ENCODE peak calls at places on chromosomes 6 and 20, in four cellular contexts. F, W, M and J are unnamed samples.

GRCh38 chr6:35259946-35260626 is 551 bp downstream of the ZNF76 start:
- DNase-seq in F (peak; percentile 85), W (peak; percentile 97), M (peak; percentile 55), J (peak; percentile 79)

GRCh38 chr6:122365775-122366403 is 33.6 kb upstream of the HSF2 start:
- DNase-seq in F (no peak), M (no peak), W (no peak), J (peak; percentile 10)

GRCh38 chr6:41894366-41895299 is 542 bp downstream of the USP49 start:
- DNase-seq in F (peak; percentile 13), W (no peak), M (no peak), J (no peak)

GRCh38 chr6:6057442-6058053 is 50.8 kb upstream of the NRN1 start:
- DNase-seq in M (peak; percentile 53), F (no peak), W (peak; percentile 31), J (peak; percentile 57)

GRCh38 chr6:19812512-19813119 is 24.6 kb upstream of the ID4 start:
- DNase-seq in M (no peak), W (peak; percentile 33), F (no peak), J (peak; percentile 67)

GRCh38 chr20:51497542-51498467 is 44.7 kb downstream of the NFATC2 start:
- DNase-seq in M (peak; percentile 26), W (no peak), F (no peak), J (no peak)

GRCh38 chr6:4610256-4610655 is 165.9 kb upstream of the CDYL start:
- DNase-seq in W (no peak), M (no peak), F (no peak), J (no peak)

GRCh38 chr6:44630125-44631028 is 242.9 kb downstream of the CDC5L start:
- DNase-seq in M (no peak), F (peak; percentile 78), W (peak; percentile 75), J (peak; percentile 30)

GRCh38 chr6:121590438-121590837 is 155.0 kb downstream of the GJA1 start:
- DNase-seq in M (no peak), F (no peak), W (no peak), J (no peak)

GRCh38 chr6:24861934-24862333 is 63.2 kb upstream of the ARMH2 start:
- DNase-seq in W (no peak), M (peak; percentile 65), F (no peak), J (no peak)

GRCh38 chr20:3071610-3072529 is at the start of gene OXT:
- DNase-seq in F (peak; percentile 69), M (no peak), W (no peak), J (no peak)

GRCh38 chr20:52783769-52784168 is 188.4 kb upstream of the TSHZ2 start:
- DNase-seq in F (peak; percentile 62), M (no peak), W (peak; percentile 28), J (peak; percentile 30)

GRCh38 chr6:52663120-52663934 is 7.6 kb upstream of the TMEM14A start:
- DNase-seq in F (peak; percentile 42), W (peak; percentile 61), M (peak; percentile 66), J (peak; percentile 77)

GRCh38 chr20:8335796-8336195 is 203.7 kb downstream of the PLCB1 start:
- DNase-seq in W (no peak), F (no peak), M (no peak), J (no peak)

GRCh38 chr6:11276911-11277274 is 44.4 kb upstream of the NEDD9 start:
- DNase-seq in M (no peak), W (no peak), F (no peak), J (no peak)

DNA sequence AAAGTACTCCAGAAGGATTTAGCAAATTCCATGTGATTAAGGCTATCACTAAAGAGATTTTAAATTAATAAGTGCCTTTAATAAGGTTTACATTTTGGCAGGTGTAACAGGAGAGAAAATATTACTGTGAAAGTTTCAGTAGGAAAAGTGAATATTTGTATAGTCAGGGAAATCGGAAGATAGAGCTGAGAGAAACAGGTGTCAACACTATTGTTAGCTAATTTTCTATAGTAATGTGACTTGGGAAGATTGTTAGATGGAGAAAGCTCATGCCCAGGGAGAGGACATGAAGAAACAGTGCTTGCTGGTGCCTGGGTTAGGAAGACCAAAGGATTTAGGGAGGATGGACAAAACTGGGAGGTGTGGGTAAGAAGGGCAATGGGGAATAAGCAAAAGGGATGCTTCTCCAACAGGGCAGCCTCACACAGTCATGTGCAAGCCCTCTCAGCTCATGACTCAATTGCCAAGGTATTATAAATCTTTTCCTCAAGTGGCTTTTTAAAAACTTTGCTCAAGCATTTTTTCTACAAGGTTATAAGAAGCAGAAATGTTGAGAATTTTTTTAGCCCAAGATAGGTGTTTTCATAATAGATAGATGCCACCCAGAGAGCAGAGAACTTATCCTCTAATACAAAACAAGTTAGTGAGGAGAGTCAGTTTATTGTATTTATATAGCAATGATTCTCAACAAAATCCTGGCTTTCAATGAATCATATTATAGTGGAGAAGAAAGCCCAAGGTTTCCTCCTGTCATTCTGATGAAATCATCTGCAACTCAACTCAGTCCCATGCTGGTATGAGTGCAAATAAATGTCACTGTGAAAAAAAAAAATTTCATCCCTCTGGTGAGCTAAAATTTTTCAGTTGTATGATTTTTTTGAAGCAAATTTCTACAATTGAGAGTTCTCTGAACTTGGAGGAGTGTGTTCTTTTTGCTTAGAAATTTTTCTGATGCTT is 325.1 kb upstream of the NT5E start:
- DNase-seq in W (no peak), F (no peak), M (no peak), J (no peak)
- TF ChIP-seq CREM in W (no peak), F (no peak), M (no peak), J (no peak)

GRCh38 chr6:133705731-133706130 is 183.2 kb upstream of the TCF21 start:
- DNase-seq in M (no peak), W (no peak), F (no peak), J (no peak)

GRCh38 chr6:133707456-133707855 is 181.5 kb upstream of the TCF21 start:
- DNase-seq in W (no peak), M (peak; percentile 5), F (no peak), J (no peak)

GRCh38 chr6:133701633-133702331 is 187.1 kb upstream of the TCF21 start:
- DNase-seq in W (peak; percentile 81), F (no peak), M (no peak), J (no peak)

GRCh38 chr6:133705071-133705470 is 183.8 kb upstream of the TCF21 start:
- DNase-seq in F (no peak), W (no peak), M (no peak), J (no peak)

GRCh38 chr6:133704371-133704770 is 184.5 kb upstream of the TCF21 start:
- DNase-seq in F (no peak), M (no peak), W (no peak), J (no peak)
- TF ChIP-seq CREM in F (no peak), M (no peak), W (no peak), J (no peak)

GRCh38 chr6:157991067-157991432 is 9.4 kb downstream of the SYNJ2 start:
- DNase-seq in F (no peak), W (no peak), M (no peak), J (no peak)
- TF ChIP-seq CREM in F (no peak), W (no peak), M (no peak), J (no peak)

GRCh38 chr6:33695451-33695855 is 16.0 kb downstream of the UQCC2 start:
- DNase-seq in F (no peak), M (no peak), W (no peak), J (no peak)
- TF ChIP-seq CREM in F (no peak), M (no peak), W (no peak), J (no peak)

DNA sequence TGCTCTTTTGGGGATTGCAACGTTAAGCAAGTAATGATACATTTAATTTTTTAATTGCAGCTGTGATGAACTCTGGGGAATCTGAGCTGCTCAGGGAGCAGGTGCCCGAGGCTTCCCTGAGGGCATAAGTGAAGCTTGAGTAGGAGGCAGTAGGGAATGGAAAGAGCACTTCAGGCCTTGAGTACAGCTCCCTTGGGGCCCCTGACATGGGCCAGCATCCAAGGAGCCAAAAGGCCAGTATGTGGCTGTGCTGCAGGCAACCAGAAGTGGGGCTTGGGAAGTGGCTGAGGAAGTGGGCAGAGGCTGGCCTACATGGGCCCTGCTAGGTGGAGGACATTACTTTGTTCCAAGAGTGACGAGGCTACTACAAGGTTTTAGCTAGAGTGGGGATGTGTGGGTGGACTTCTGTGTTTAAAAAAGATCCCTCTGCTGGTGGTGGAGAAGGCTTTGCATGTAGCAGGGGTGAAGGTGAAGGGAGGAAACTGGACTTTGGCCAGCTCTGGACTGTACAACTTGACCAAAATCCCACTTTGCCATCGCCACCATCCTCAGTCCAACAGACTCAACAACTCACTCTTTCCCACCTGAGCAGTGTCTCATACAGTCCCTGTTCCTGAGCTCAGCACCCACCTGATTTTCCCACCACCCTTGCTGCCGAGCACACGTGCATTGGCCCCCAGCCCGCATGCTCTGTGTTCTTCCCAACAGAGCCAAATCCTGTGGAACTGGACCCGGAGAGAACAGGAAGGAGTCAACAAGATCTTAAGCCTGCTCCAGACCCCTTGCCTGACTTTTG is 10.9 kb upstream of the ZNF831 start:
- DNase-seq in M (no peak), F (no peak), W (no peak), J (no peak)
- TF ChIP-seq CREM in M (no peak), F (no peak), W (no peak), J (no peak)

GRCh38 chr6:107493158-107494057 is 3.5 kb downstream of the SOBP start:
- DNase-seq in F (no peak), M (no peak), W (no peak), J (peak; percentile 98)
- TF ChIP-seq CREM in F (no peak), M (no peak), W (no peak), J (no peak)

DNA sequence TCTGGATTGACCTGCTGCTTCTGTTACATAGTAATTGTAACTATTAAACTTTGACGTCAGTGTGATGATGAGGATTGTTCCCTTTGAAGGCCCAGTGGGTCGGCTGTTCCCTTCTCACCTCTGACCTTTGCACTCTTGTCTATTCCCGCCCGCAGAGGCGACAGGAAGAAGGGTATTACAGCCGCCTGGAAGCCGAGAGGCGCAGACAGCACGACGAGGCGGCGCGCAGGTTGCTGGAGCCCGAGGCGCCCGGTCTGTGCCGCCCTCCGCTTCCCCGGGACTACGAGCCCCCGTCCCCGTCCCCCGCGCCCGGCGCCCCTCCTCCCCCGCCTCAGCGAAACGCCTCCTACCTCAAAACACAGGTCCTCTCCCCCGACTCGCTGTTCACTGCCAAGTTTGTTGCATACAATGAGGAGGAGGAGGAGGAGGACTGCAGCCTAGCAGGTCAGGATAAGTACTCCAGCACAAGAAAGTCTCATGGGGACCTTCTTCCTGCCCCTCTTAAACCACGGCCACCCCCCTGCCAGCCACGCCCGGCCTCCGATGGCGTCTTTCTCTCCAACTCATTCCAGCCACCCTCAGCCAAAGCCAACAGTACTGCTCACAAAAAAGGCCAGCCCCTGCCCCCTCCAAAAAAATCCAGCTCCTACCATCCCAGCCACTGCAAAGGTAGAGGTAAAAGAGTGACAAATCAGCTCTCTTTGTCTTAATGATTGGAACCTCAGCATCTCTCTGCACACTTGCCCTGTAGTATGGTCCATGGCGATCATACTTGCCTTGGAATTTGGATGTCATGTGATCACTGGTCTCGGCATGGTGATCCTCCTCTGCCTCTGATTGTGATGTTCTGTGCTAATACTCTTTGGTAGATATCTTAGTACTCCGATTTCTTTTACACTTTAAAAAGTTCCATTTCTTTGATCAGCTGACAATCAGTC is 31.6 kb upstream of the KIF25 start:
- DNase-seq in M (no peak), F (no peak), W (no peak), J (no peak)
- TF ChIP-seq CREM in M (no peak), F (no peak), W (no peak), J (no peak)